ENCODE peak calls at places on chromosomes 4 and X, in ten cellular contexts. N, H, D, F, L, W, P, M, K and T are unnamed samples.
A peak's percentile ranks its signal among the peaks of the same experiment; 100 is the strongest.

GRCh38 chrX:101759000-101759399 is 99.3 kb upstream of the ARMCX2 start:
- DNase-seq in N (no peak), D (peak; percentile 45), L (peak; percentile 9), M (peak; percentile 53), W (peak; percentile 22), P (no peak), F (peak; percentile 16), K (peak; percentile 29), H (no peak), T (no peak)

GRCh38 chr4:148634476-148634875 is 192.3 kb upstream of the NR3C2 start:
- DNase-seq in W (no peak), P (no peak), H (no peak), K (no peak), D (no peak), N (no peak), M (no peak), L (no peak), F (peak; percentile 20), T (no peak)

GRCh38 chr4:142474398-142475087 is 371.6 kb downstream of the INPP4B start:
- DNase-seq in F (peak; percentile 22), D (peak; percentile 14), L (no peak), K (no peak), P (no peak), M (no peak), N (no peak), W (peak; percentile 3), H (no peak), T (no peak)

GRCh38 chr4:113576947-113577678 is 184.4 kb downstream of the CAMK2D start:
- DNase-seq in L (no peak), N (no peak), F (peak; percentile 13), H (no peak), K (no peak), W (no peak), M (no peak), P (no peak), D (no peak), T (no peak)

GRCh38 chr4:156677136-156677535 is 294.5 kb downstream of the PDGFC start:
- DNase-seq in L (no peak), F (peak; percentile 51), K (no peak), P (no peak), H (no peak), W (no peak), N (peak; percentile 14), D (no peak), M (no peak), T (no peak)

GRCh38 chrX:10033360-10034007 is 66.3 kb downstream of the CLDN34 start:
- DNase-seq in W (no peak), L (no peak), M (no peak), P (no peak), K (no peak), F (no peak), D (no peak), N (no peak), H (no peak), T (no peak)

GRCh38 chr4:86461849-86462248 is 102.0 kb upstream of the MAPK10 start:
- DNase-seq in K (no peak), P (no peak), N (no peak), W (no peak), L (no peak), H (no peak), M (no peak), D (no peak), F (no peak), T (no peak)

GRCh38 chr4:22897520-22898108 is 204.9 kb downstream of the GBA3 start:
- DNase-seq in M (no peak), K (no peak), W (peak; percentile 2), H (no peak), L (no peak), F (peak; percentile 9), N (peak; percentile 35), D (peak; percentile 11), P (no peak), T (no peak)

GRCh38 chr4:104896623-104897296 is 249.9 kb upstream of the TET2 start:
- DNase-seq in D (no peak), N (no peak), L (no peak), H (no peak), K (no peak), M (no peak), P (no peak), W (no peak), F (peak; percentile 26), T (no peak)

GRCh38 chr4:108486046-108486445 is 134.3 kb upstream of the RPL34 start:
- DNase-seq in H (no peak), W (no peak), F (no peak), D (no peak), N (no peak), M (no peak), K (no peak), L (no peak), P (no peak), T (no peak)

GRCh38 chr4:23680616-23681518 is 209.0 kb downstream of the PPARGC1A start:
- DNase-seq in H (no peak), P (no peak), L (no peak), M (no peak), F (peak; percentile 49), N (no peak), W (no peak), D (no peak), K (no peak), T (no peak)

GRCh38 chr4:102402223-102402622 is 56.9 kb upstream of the SLC39A8 start:
- DNase-seq in D (no peak), M (no peak), N (no peak), H (no peak), L (no peak), W (no peak), P (no peak), K (no peak), F (no peak), T (no peak)

GRCh38 chr4:52640808-52641595 is 18.1 kb downstream of the USP46 start:
- DNase-seq in W (no peak), L (no peak), P (no peak), F (peak; percentile 76), N (no peak), M (no peak), D (no peak), K (no peak), H (no peak), T (no peak)

GRCh38 chr4:148061795-148062194 is 329.9 kb downstream of the ARHGAP10 start:
- DNase-seq in F (no peak), K (no peak), L (no peak), N (no peak), W (no peak), D (no peak), M (no peak), P (no peak), H (no peak), T (no peak)

GRCh38 chrX:119826399-119826959 is 26.3 kb downstream of the UPF3B start:
- DNase-seq in F (peak; percentile 15), M (no peak), N (no peak), P (no peak), L (no peak), K (no peak), D (peak; percentile 32), W (no peak), H (no peak), T (no peak)

GRCh38 chrX:9091253-9091652 is 57.3 kb upstream of the FAM9B start:
- DNase-seq in M (no peak), K (no peak), L (no peak), H (no peak), D (no peak), F (no peak), N (no peak), W (no peak), P (no peak), T (no peak)

GRCh38 chr4:89438102-89438831 is 130.7 kb upstream of the GPRIN3 start:
- DNase-seq in N (peak; percentile 30), W (peak; percentile 48), K (no peak), F (no peak), L (no peak), H (peak; percentile 41), P (peak; percentile 9), M (no peak), D (peak; percentile 70), T (no peak)

GRCh38 chrX:21960569-21960968 is 20.1 kb downstream of the SMS start:
- DNase-seq in H (no peak), W (no peak), M (no peak), P (no peak), D (no peak), L (no peak), N (no peak), F (no peak), K (no peak), T (no peak)

GRCh38 chrX:21961142-21961541 is 20.6 kb downstream of the SMS start:
- DNase-seq in N (no peak), D (no peak), M (no peak), L (no peak), P (no peak), K (no peak), F (no peak), W (no peak), H (no peak), T (no peak)

GRCh38 chrX:21958187-21958586 is 17.7 kb downstream of the SMS start:
- DNase-seq in L (no peak), H (no peak), N (no peak), F (no peak), K (no peak), P (no peak), D (no peak), M (no peak), W (no peak), T (no peak)

GRCh38 chrX:21958888-21959287 is 18.4 kb downstream of the SMS start:
- DNase-seq in F (no peak), D (no peak), P (no peak), W (no peak), H (no peak), M (no peak), K (no peak), L (no peak), N (no peak), T (no peak)

GRCh38 chrX:21959362-21960051 is 19.0 kb downstream of the SMS start:
- DNase-seq in W (no peak), D (no peak), L (no peak), N (no peak), K (no peak), F (no peak), H (no peak), M (no peak), P (no peak), T (no peak)
- H3K4me1 ChIP-seq in W (peaks cover 30% of the 10 kb centered on the region), D (peaks cover 17% of the 10 kb centered on the region), L (peaks cover 44% of the 10 kb centered on the region), N (no peaks in the 10 kb centered on the region), K (peaks cover 8% of the 10 kb centered on the region), F (peaks cover 22% of the 10 kb centered on the region), H (peaks cover 7% of the 10 kb centered on the region), M (peaks cover 2% of the 10 kb centered on the region), P (no peaks in the 10 kb centered on the region), T (peaks cover 8% of the 10 kb centered on the region)

GRCh38 chr4:14504162-14504561 is 498.1 kb upstream of the CPEB2 start:
- DNase-seq in D (no peak), W (no peak), L (no peak), M (no peak), H (no peak), P (no peak), N (no peak), F (no peak), K (no peak), T (no peak)
- H3K27ac ChIP-seq in D (no peak overlapping the region), W (no peak overlapping the region), L (no peak overlapping the region), M (no peak overlapping the region), H (no peak overlapping the region), P (no peak overlapping the region), N (no peak overlapping the region), F (no peak overlapping the region), K (no peak overlapping the region), T (no peak overlapping the region)

GRCh38 chr4:98657531-98658286 is 702 bp downstream of the TSPAN5 start:
- DNase-seq in N (peak; percentile 23), K (peak; percentile 35), H (peak; percentile 55), F (peak; percentile 68), P (peak; percentile 16), D (peak; percentile 60), W (peak; percentile 26), L (peak; percentile 22), M (no peak), T (no peak)
- H3K4me1 ChIP-seq in N (peaks cover 6% of the 10 kb centered on the region), K (peaks cover 22% of the 10 kb centered on the region), H (peaks cover 1% of the 10 kb centered on the region), F (peaks cover 49% of the 10 kb centered on the region), P (peaks cover 18% of the 10 kb centered on the region), D (peaks cover 75% of the 10 kb centered on the region), W (peaks cover 82% of the 10 kb centered on the region), L (peaks cover 42% of the 10 kb centered on the region), M (no peaks in the 10 kb centered on the region), T (peaks cover 31% of the 10 kb centered on the region)

GRCh38 chrX:152958047-152958446 is 35.9 kb downstream of the PNMA5 start:
- DNase-seq in H (no peak), W (no peak), M (no peak), D (peak; percentile 31), L (no peak), K (no peak), N (no peak), F (peak; percentile 20), P (no peak), T (no peak)
- H3K27ac ChIP-seq in H (no peak overlapping the region), W (peak overlapping the region; percentile 31), M (no peak overlapping the region), D (peak overlapping the region; percentile 69), L (peak overlapping the region; percentile 79), K (no peak overlapping the region), N (peak overlapping the region; percentile 66), F (peak overlapping the region; percentile 26), P (peak overlapping the region; percentile 71), T (peak overlapping the region; percentile 50)